ENCODE peak calls at places on chromosomes 11 and 22, in nine cellular contexts. One of them, this sample, is unnamed.

GRCh38 chr11:44658451-44658850 is 68.3 kb upstream of the TSPAN18 start:
- DNase-seq in AG10803: peak
- DNase-seq in adrenal gland: no peak
- DNase-seq in CD8-positive, alpha-beta T cell: no peak
- DNase-seq in progenitor cell of endocrine pancreas: no peak
- DNase-seq in esophagus squamous epithelium: no peak
- DNase-seq in astrocyte of the spinal cord: no peak
- DNase-seq in GM13976: no peak
- DNase-seq in mesothelial cell of epicardium: no peak
- DNase-seq in this sample: peak

GRCh38 chr22:30266445-30267381 is at the start of gene OSM:
- DNase-seq in esophagus squamous epithelium: no peak
- DNase-seq in astrocyte of the spinal cord: no peak
- DNase-seq in progenitor cell of endocrine pancreas: no peak
- DNase-seq in adrenal gland: peak
- DNase-seq in mesothelial cell of epicardium: no peak
- DNase-seq in CD8-positive, alpha-beta T cell: peak
- DNase-seq in GM13976: peak
- DNase-seq in AG10803: no peak
- DNase-seq in this sample: no peak

GRCh38 chr11:86818466-86819282 is 18.3 kb downstream of the PRSS23 start:
- DNase-seq in CD8-positive, alpha-beta T cell: no peak
- DNase-seq in astrocyte of the spinal cord: peak
- DNase-seq in progenitor cell of endocrine pancreas: no peak
- DNase-seq in AG10803: peak
- DNase-seq in adrenal gland: no peak
- DNase-seq in esophagus squamous epithelium: no peak
- DNase-seq in GM13976: peak
- DNase-seq in mesothelial cell of epicardium: no peak
- DNase-seq in this sample: peak

GRCh38 chr11:76419896-76420295 is 24.9 kb upstream of the EMSY start:
- DNase-seq in adrenal gland: no peak
- DNase-seq in progenitor cell of endocrine pancreas: no peak
- DNase-seq in astrocyte of the spinal cord: no peak
- DNase-seq in mesothelial cell of epicardium: no peak
- DNase-seq in GM13976: peak
- DNase-seq in AG10803: no peak
- DNase-seq in CD8-positive, alpha-beta T cell: no peak
- DNase-seq in esophagus squamous epithelium: no peak
- DNase-seq in this sample: no peak

GRCh38 chr22:48517039-48518030 is 1310.3 kb downstream of the BRD1 start:
- DNase-seq in astrocyte of the spinal cord: no peak
- DNase-seq in progenitor cell of endocrine pancreas: no peak
- DNase-seq in mesothelial cell of epicardium: no peak
- DNase-seq in AG10803: no peak
- DNase-seq in CD8-positive, alpha-beta T cell: no peak
- DNase-seq in GM13976: no peak
- DNase-seq in adrenal gland: no peak
- DNase-seq in esophagus squamous epithelium: no peak
- DNase-seq in this sample: no peak

GRCh38 chr22:44939451-44939850 is 70.4 kb downstream of the PHF21B start:
- DNase-seq in progenitor cell of endocrine pancreas: no peak
- DNase-seq in AG10803: no peak
- DNase-seq in mesothelial cell of epicardium: no peak
- DNase-seq in adrenal gland: no peak
- DNase-seq in GM13976: no peak
- DNase-seq in CD8-positive, alpha-beta T cell: no peak
- DNase-seq in astrocyte of the spinal cord: no peak
- DNase-seq in esophagus squamous epithelium: no peak
- DNase-seq in this sample: no peak

GRCh38 chr22:49502126-49502826 is 325.4 kb downstream of the BRD1 start:
- DNase-seq in GM13976: no peak
- DNase-seq in astrocyte of the spinal cord: peak
- DNase-seq in CD8-positive, alpha-beta T cell: no peak
- DNase-seq in AG10803: no peak
- DNase-seq in esophagus squamous epithelium: no peak
- DNase-seq in progenitor cell of endocrine pancreas: no peak
- DNase-seq in adrenal gland: no peak
- DNase-seq in mesothelial cell of epicardium: no peak
- DNase-seq in this sample: no peak

GRCh38 chr11:27614092-27614491 is 86.2 kb downstream of the BDNF start:
- DNase-seq in esophagus squamous epithelium: no peak
- DNase-seq in progenitor cell of endocrine pancreas: no peak
- DNase-seq in GM13976: no peak
- DNase-seq in adrenal gland: no peak
- DNase-seq in AG10803: no peak
- DNase-seq in astrocyte of the spinal cord: no peak
- DNase-seq in CD8-positive, alpha-beta T cell: no peak
- DNase-seq in mesothelial cell of epicardium: no peak
- DNase-seq in this sample: no peak

GRCh38 chr22:41308544-41308947 is 7.2 kb downstream of the ZC3H7B start:
- DNase-seq in astrocyte of the spinal cord: no peak
- DNase-seq in CD8-positive, alpha-beta T cell: no peak
- DNase-seq in esophagus squamous epithelium: no peak
- DNase-seq in AG10803: peak
- DNase-seq in mesothelial cell of epicardium: no peak
- DNase-seq in GM13976: no peak
- DNase-seq in adrenal gland: peak
- DNase-seq in progenitor cell of endocrine pancreas: no peak
- DNase-seq in this sample: no peak

GRCh38 chr11:70948855-70949551 is 303.4 kb downstream of the SHANK2 start:
- DNase-seq in CD8-positive, alpha-beta T cell: no peak
- DNase-seq in astrocyte of the spinal cord: no peak
- DNase-seq in AG10803: no peak
- DNase-seq in GM13976: no peak
- DNase-seq in progenitor cell of endocrine pancreas: no peak
- DNase-seq in esophagus squamous epithelium: no peak
- DNase-seq in adrenal gland: no peak
- DNase-seq in mesothelial cell of epicardium: no peak
- DNase-seq in this sample: no peak

GRCh38 chr11:119320593-119321524 is 3.9 kb upstream of the MCAM start:
- DNase-seq in astrocyte of the spinal cord: peak
- DNase-seq in adrenal gland: peak
- DNase-seq in CD8-positive, alpha-beta T cell: peak
- DNase-seq in AG10803: peak
- DNase-seq in GM13976: peak
- DNase-seq in mesothelial cell of epicardium: no peak
- DNase-seq in esophagus squamous epithelium: no peak
- DNase-seq in progenitor cell of endocrine pancreas: no peak
- DNase-seq in this sample: no peak

GRCh38 chr22:18999416-18999815 is 63.3 kb upstream of the PRODH start:
- DNase-seq in astrocyte of the spinal cord: no peak
- DNase-seq in CD8-positive, alpha-beta T cell: no peak
- DNase-seq in esophagus squamous epithelium: no peak
- DNase-seq in progenitor cell of endocrine pancreas: no peak
- DNase-seq in mesothelial cell of epicardium: no peak
- DNase-seq in AG10803: no peak
- DNase-seq in GM13976: no peak
- DNase-seq in adrenal gland: no peak
- DNase-seq in this sample: no peak

GRCh38 chr22:19003518-19003917 is 67.4 kb upstream of the PRODH start:
- DNase-seq in CD8-positive, alpha-beta T cell: no peak
- DNase-seq in GM13976: no peak
- DNase-seq in mesothelial cell of epicardium: no peak
- DNase-seq in esophagus squamous epithelium: no peak
- DNase-seq in astrocyte of the spinal cord: no peak
- DNase-seq in AG10803: no peak
- DNase-seq in progenitor cell of endocrine pancreas: no peak
- DNase-seq in adrenal gland: no peak
- DNase-seq in this sample: no peak

GRCh38 chr22:19002684-19003038 is 66.6 kb upstream of the PRODH start:
- DNase-seq in AG10803: no peak
- DNase-seq in esophagus squamous epithelium: no peak
- DNase-seq in CD8-positive, alpha-beta T cell: no peak
- DNase-seq in astrocyte of the spinal cord: no peak
- DNase-seq in GM13976: no peak
- DNase-seq in mesothelial cell of epicardium: no peak
- DNase-seq in adrenal gland: no peak
- DNase-seq in progenitor cell of endocrine pancreas: no peak
- DNase-seq in this sample: no peak

GRCh38 chr22:18998998-18999397 is 62.9 kb upstream of the PRODH start:
- DNase-seq in GM13976: no peak
- DNase-seq in astrocyte of the spinal cord: no peak
- DNase-seq in mesothelial cell of epicardium: no peak
- DNase-seq in CD8-positive, alpha-beta T cell: no peak
- DNase-seq in AG10803: no peak
- DNase-seq in adrenal gland: no peak
- DNase-seq in esophagus squamous epithelium: no peak
- DNase-seq in progenitor cell of endocrine pancreas: no peak
- DNase-seq in this sample: no peak

GRCh38 chr22:19001204-19001603 is 65.1 kb upstream of the PRODH start:
- DNase-seq in progenitor cell of endocrine pancreas: no peak
- DNase-seq in CD8-positive, alpha-beta T cell: no peak
- DNase-seq in adrenal gland: no peak
- DNase-seq in GM13976: no peak
- DNase-seq in mesothelial cell of epicardium: no peak
- DNase-seq in astrocyte of the spinal cord: no peak
- DNase-seq in AG10803: no peak
- DNase-seq in esophagus squamous epithelium: no peak
- DNase-seq in this sample: no peak
- TF ChIP-seq CTCF in progenitor cell of endocrine pancreas: no peak
- TF ChIP-seq CTCF in CD8-positive, alpha-beta T cell: no peak
- TF ChIP-seq CTCF in adrenal gland: no peak
- TF ChIP-seq CTCF in GM13976: no peak
- TF ChIP-seq CTCF in mesothelial cell of epicardium: no peak
- TF ChIP-seq CTCF in astrocyte of the spinal cord: no peak
- TF ChIP-seq CTCF in AG10803: no peak
- TF ChIP-seq CTCF in esophagus squamous epithelium: no peak
- TF ChIP-seq CTCF in this sample: no peak

DNA sequence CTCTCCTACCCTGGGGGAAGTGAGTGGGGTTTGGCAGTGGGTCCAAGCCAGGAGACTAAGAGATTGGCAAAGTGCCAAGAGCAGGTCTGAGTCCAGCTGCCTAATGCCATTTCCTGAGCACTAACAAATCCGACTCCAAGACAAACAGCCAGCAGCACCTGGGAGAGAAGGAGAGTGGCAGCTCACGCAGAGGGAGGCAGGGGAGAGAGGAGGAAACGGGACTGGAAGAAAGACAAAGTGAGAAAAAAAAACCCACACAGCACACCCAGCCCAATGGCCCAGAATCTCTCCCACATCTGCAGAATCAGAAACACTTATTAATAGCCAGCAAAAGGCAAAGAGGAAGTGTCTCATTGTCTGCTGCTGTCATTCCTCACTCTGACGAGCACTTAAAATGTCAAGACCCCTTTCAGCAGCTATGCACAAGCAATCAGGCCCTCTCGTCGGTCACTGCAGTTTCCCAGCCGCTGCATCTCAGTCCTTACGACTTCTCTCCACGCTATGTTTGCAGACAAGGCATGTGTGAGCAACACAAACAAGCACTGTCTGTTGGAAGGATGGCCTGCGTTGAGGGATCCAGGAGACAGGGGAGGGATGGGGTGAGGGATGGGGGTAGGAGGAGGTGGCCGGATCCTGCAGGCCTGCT is 558.4 kb upstream of the CADM1 start:
- DNase-seq in astrocyte of the spinal cord: no peak
- DNase-seq in progenitor cell of endocrine pancreas: no peak
- DNase-seq in GM13976: no peak
- DNase-seq in mesothelial cell of epicardium: no peak
- DNase-seq in esophagus squamous epithelium: no peak
- DNase-seq in adrenal gland: peak
- DNase-seq in CD8-positive, alpha-beta T cell: no peak
- DNase-seq in AG10803: no peak
- DNase-seq in this sample: no peak
- TF ChIP-seq CTCF in astrocyte of the spinal cord: no peak
- TF ChIP-seq CTCF in progenitor cell of endocrine pancreas: no peak
- TF ChIP-seq CTCF in GM13976: no peak
- TF ChIP-seq CTCF in mesothelial cell of epicardium: no peak
- TF ChIP-seq CTCF in esophagus squamous epithelium: no peak
- TF ChIP-seq CTCF in adrenal gland: no peak
- TF ChIP-seq CTCF in CD8-positive, alpha-beta T cell: no peak
- TF ChIP-seq CTCF in AG10803: no peak
- TF ChIP-seq CTCF in this sample: no peak

DNA sequence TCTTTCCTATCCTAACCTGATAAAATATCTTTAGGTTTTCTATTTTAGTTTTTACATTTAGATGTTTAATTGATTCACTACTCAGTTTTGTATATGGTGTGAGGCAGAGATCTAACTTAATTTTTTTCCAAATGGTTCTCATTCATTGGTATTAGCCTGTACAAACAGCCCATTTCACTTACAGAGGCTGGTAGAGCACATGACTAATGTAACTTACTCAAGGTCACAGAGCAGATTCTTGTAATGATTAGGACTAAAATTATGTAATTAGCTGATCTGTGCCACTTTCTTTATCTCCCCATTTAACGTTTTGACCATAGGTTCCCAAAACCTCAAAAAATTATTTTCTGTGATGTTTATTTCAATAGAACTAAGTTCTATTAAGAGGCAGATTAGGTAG is 16.5 kb upstream of the TNRC6B start:
- DNase-seq in mesothelial cell of epicardium: no peak
- DNase-seq in progenitor cell of endocrine pancreas: no peak
- DNase-seq in adrenal gland: no peak
- DNase-seq in esophagus squamous epithelium: no peak
- DNase-seq in AG10803: no peak
- DNase-seq in GM13976: no peak
- DNase-seq in astrocyte of the spinal cord: no peak
- DNase-seq in CD8-positive, alpha-beta T cell: no peak
- DNase-seq in this sample: no peak
- TF ChIP-seq CTCF in mesothelial cell of epicardium: no peak
- TF ChIP-seq CTCF in progenitor cell of endocrine pancreas: no peak
- TF ChIP-seq CTCF in adrenal gland: no peak
- TF ChIP-seq CTCF in esophagus squamous epithelium: no peak
- TF ChIP-seq CTCF in AG10803: no peak
- TF ChIP-seq CTCF in GM13976: no peak
- TF ChIP-seq CTCF in astrocyte of the spinal cord: no peak
- TF ChIP-seq CTCF in CD8-positive, alpha-beta T cell: no peak
- TF ChIP-seq CTCF in this sample: no peak

GRCh38 chr11:128800871-128801417 is 66.2 kb downstream of the KCNJ1 start:
- DNase-seq in GM13976: no peak
- DNase-seq in mesothelial cell of epicardium: no peak
- DNase-seq in CD8-positive, alpha-beta T cell: no peak
- DNase-seq in progenitor cell of endocrine pancreas: no peak
- DNase-seq in astrocyte of the spinal cord: no peak
- DNase-seq in AG10803: no peak
- DNase-seq in adrenal gland: no peak
- DNase-seq in esophagus squamous epithelium: no peak
- DNase-seq in this sample: no peak

GRCh38 chr11:128796275-128796674 is 70.8 kb downstream of the KCNJ1 start:
- DNase-seq in progenitor cell of endocrine pancreas: no peak
- DNase-seq in AG10803: peak
- DNase-seq in GM13976: peak
- DNase-seq in mesothelial cell of epicardium: no peak
- DNase-seq in adrenal gland: no peak
- DNase-seq in CD8-positive, alpha-beta T cell: no peak
- DNase-seq in astrocyte of the spinal cord: peak
- DNase-seq in esophagus squamous epithelium: no peak
- DNase-seq in this sample: peak
- TF ChIP-seq CTCF in progenitor cell of endocrine pancreas: no peak
- TF ChIP-seq CTCF in AG10803: no peak
- TF ChIP-seq CTCF in GM13976: no peak
- TF ChIP-seq CTCF in mesothelial cell of epicardium: no peak
- TF ChIP-seq CTCF in adrenal gland: no peak
- TF ChIP-seq CTCF in CD8-positive, alpha-beta T cell: no peak
- TF ChIP-seq CTCF in astrocyte of the spinal cord: no peak
- TF ChIP-seq CTCF in esophagus squamous epithelium: no peak
- TF ChIP-seq CTCF in this sample: no peak

GRCh38 chr11:57800444-57801184 is 39.0 kb downstream of the CTNND1 start:
- DNase-seq in mesothelial cell of epicardium: no peak
- DNase-seq in progenitor cell of endocrine pancreas: no peak
- DNase-seq in CD8-positive, alpha-beta T cell: no peak
- DNase-seq in AG10803: peak
- DNase-seq in GM13976: peak
- DNase-seq in adrenal gland: no peak
- DNase-seq in astrocyte of the spinal cord: peak
- DNase-seq in esophagus squamous epithelium: no peak
- DNase-seq in this sample: peak
- TF ChIP-seq CTCF in mesothelial cell of epicardium: peak
- TF ChIP-seq CTCF in progenitor cell of endocrine pancreas: peak
- TF ChIP-seq CTCF in CD8-positive, alpha-beta T cell: peak
- TF ChIP-seq CTCF in AG10803: peak
- TF ChIP-seq CTCF in GM13976: peak
- TF ChIP-seq CTCF in adrenal gland: peak
- TF ChIP-seq CTCF in astrocyte of the spinal cord: peak
- TF ChIP-seq CTCF in esophagus squamous epithelium: peak
- TF ChIP-seq CTCF in this sample: peak

This sample was measured in HFFc6.